ENCODE peak calls at places on chromosomes 11 and 22, in six cellular contexts. D, L, P, I, U and K are unnamed samples.

GRCh38 chr22:32852346-32853251 is 51.1 kb downstream of the TIMP3 start:
- DNase-seq in D (no peak), L (peak), P (peak), I (no peak), U (no peak), K (peak)

GRCh38 chr11:86990079-86990478 is 34.9 kb upstream of the FZD4 start:
- DNase-seq in D (no peak), L (no peak), P (no peak), I (peak), U (peak), K (no peak)

GRCh38 chr11:74276581-74276980 is 34.9 kb downstream of the P4HA3 start:
- DNase-seq in D (no peak), L (no peak), P (no peak), I (no peak), U (peak), K (no peak)

GRCh38 chr11:6568191-6568918 is 35.1 kb downstream of the RRP8 start:
- DNase-seq in D (peak), L (peak), P (peak), I (no peak), U (peak), K (no peak)

GRCh38 chr22:42869888-42870480 is 12.9 kb upstream of the ARFGAP3 start:
- DNase-seq in D (no peak), L (no peak), P (no peak), I (no peak), U (no peak), K (no peak)

GRCh38 chr22:29385305-29385704 is 3.1 kb downstream of the AP1B1 start:
- DNase-seq in D (no peak), L (no peak), P (no peak), I (no peak), U (no peak), K (no peak)

GRCh38 chr11:128859563-128860441 is 7.3 kb downstream of the KCNJ1 start:
- DNase-seq in D (no peak), L (peak), P (peak), I (no peak), U (peak), K (peak)

GRCh38 chr11:117439256-117439655 is 111.6 kb downstream of the CEP164 start:
- DNase-seq in D (no peak), L (peak), P (no peak), I (no peak), U (no peak), K (no peak)

GRCh38 chr22:39479254-39479653 is 22.4 kb downstream of the MGAT3 start:
- DNase-seq in D (no peak), L (peak), P (no peak), I (no peak), U (no peak), K (no peak)

GRCh38 chr11:115581871-115582639 is 77.8 kb upstream of the CADM1 start:
- DNase-seq in D (no peak), L (no peak), P (no peak), I (no peak), U (peak), K (no peak)

GRCh38 chr22:41504397-41504796 is 35.5 kb downstream of the ACO2 start:
- DNase-seq in D (no peak), L (no peak), P (no peak), I (no peak), U (no peak), K (no peak)

GRCh38 chr22:19911540-19912235 is 29.9 kb upstream of the COMT start:
- DNase-seq in D (no peak), L (no peak), P (no peak), I (no peak), U (no peak), K (no peak)

GRCh38 chr11:119377961-119378667 is 3.4 kb downstream of the USP2 start:
- DNase-seq in D (no peak), L (peak), P (no peak), I (no peak), U (no peak), K (no peak)

GRCh38 chr22:26671317-26672059 is 14.1 kb downstream of the MIAT start:
- DNase-seq in D (no peak), L (no peak), P (peak), I (no peak), U (no peak), K (no peak)

GRCh38 chr22:17476838-17477237 is 86.5 kb upstream of the SLC25A18 start:
- DNase-seq in D (no peak), L (no peak), P (no peak), I (no peak), U (no peak), K (no peak)

GRCh38 chr22:41256898-41257260 is 16.1 kb upstream of the CHADL start:
- DNase-seq in D (peak), L (no peak), P (no peak), I (no peak), U (peak), K (no peak)

GRCh38 chr22:50542416-50542927 is 3.2 kb upstream of the KLHDC7B start:
- DNase-seq in D (no peak), L (no peak), P (no peak), I (no peak), U (no peak), K (peak)

GRCh38 chr11:65488273-65489058 is 10.4 kb upstream of the MALAT1 start:
- DNase-seq in D (no peak), L (peak), P (peak), I (no peak), U (peak), K (no peak)

GRCh38 chr11:2089536-2090165 is 49.5 kb downstream of the IGF2 start:
- DNase-seq in D (no peak), L (no peak), P (no peak), I (no peak), U (peak), K (no peak)

GRCh38 chr11:115409691-115410220 is 94.5 kb downstream of the CADM1 start:
- DNase-seq in D (no peak), L (no peak), P (no peak), I (peak), U (peak), K (no peak)

GRCh38 chr22:19178065-19178658 is 374 bp downstream of the SLC25A1 start:
- DNase-seq in D (no peak), L (peak), P (peak), I (no peak), U (peak), K (no peak)

GRCh38 chr11:63738720-63739360 is 29.7 kb downstream of the ZFTA start:
- DNase-seq in D (peak), L (no peak), P (peak), I (peak), U (peak), K (peak)

GRCh38 chr22:26406118-26406517 is 22.9 kb upstream of the ASPHD2 start:
- DNase-seq in D (no peak), L (no peak), P (no peak), I (no peak), U (peak), K (no peak)

GRCh38 chr11:131370901-131371790 is 731 bp downstream of the NTM start:
- DNase-seq in D (no peak), L (no peak), P (no peak), I (no peak), U (no peak), K (no peak)
- H3K4me3 ChIP-seq in D (no peak), L (no peak), P (no peak), I (peak), U (no peak), K (no peak)

GRCh38 chr22:38235240-38235850 is 33.6 kb downstream of the MAFF start:
- DNase-seq in D (no peak), L (no peak), P (no peak), I (no peak), U (no peak), K (no peak)

GRCh38 chr22:38236786-38237185 is 35.0 kb downstream of the MAFF start:
- DNase-seq in D (no peak), L (no peak), P (no peak), I (no peak), U (no peak), K (no peak)

GRCh38 chr22:38240734-38241252 is 32.0 kb downstream of the TMEM184B start:
- DNase-seq in D (peak), L (no peak), P (peak), I (peak), U (peak), K (no peak)

GRCh38 chr22:38238519-38239051 is 34.2 kb downstream of the TMEM184B start:
- DNase-seq in D (no peak), L (no peak), P (peak), I (no peak), U (peak), K (peak)

GRCh38 chr22:38239101-38239761 is 33.6 kb downstream of the TMEM184B start:
- DNase-seq in D (peak), L (no peak), P (no peak), I (peak), U (peak), K (peak)
- H3K4me3 ChIP-seq in D (no peak), L (no peak), P (no peak), I (no peak), U (no peak), K (no peak)

GRCh38 chr11:126139541-126140091 is 71.8 kb downstream of the RPUSD4 start:
- DNase-seq in D (no peak), L (no peak), P (peak), I (no peak), U (peak), K (no peak)
- H3K4me3 ChIP-seq in D (no peak), L (no peak), P (no peak), I (no peak), U (no peak), K (no peak)

GRCh38 chr22:48490513-48491411 is 1336.9 kb downstream of the BRD1 start:
- DNase-seq in D (no peak), L (no peak), P (no peak), I (no peak), U (no peak), K (no peak)

GRCh38 chr22:48488611-48489456 is 1338.8 kb downstream of the BRD1 start:
- DNase-seq in D (no peak), L (no peak), P (no peak), I (no peak), U (no peak), K (no peak)

GRCh38 chr22:48491451-48491941 is 1336.2 kb downstream of the BRD1 start:
- DNase-seq in D (no peak), L (no peak), P (no peak), I (no peak), U (no peak), K (no peak)

GRCh38 chr22:48488149-48488551 is 1339.5 kb downstream of the BRD1 start:
- DNase-seq in D (no peak), L (peak), P (no peak), I (no peak), U (no peak), K (no peak)

GRCh38 chr22:48489551-48490512 is 1337.8 kb downstream of the BRD1 start:
- DNase-seq in D (no peak), L (peak), P (no peak), I (no peak), U (no peak), K (no peak)
- H3K4me3 ChIP-seq in D (peak), L (no peak), P (peak), I (peak), U (peak), K (peak)

GRCh38 chr11:130428692-130429681 is 578 bp upstream of the ADAMTS8 start:
- DNase-seq in D (no peak), L (no peak), P (no peak), I (no peak), U (no peak), K (no peak)
- H3K4me3 ChIP-seq in D (no peak), L (no peak), P (peak), I (peak), U (peak), K (no peak)

DNA sequence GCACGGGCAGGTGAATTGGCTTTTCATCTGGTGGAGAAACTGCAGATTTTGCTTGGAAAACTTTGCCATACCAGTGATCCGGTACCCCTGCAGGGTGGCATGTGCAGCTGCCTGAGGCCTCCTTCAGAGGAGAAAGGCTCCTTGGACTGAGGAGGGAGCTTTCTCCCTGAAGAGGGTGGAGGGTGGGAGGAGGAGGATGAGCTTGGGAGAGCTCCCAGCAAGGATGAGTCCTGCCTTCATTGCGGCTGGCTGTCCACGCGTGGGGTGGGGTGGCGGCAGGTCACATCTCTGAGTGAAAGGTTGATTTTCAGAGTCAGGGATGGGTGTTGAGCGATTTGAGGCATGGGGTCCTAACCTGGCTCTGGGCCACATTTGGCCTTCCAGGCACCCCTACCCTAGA is 96.8 kb downstream of the GRAMD1B start:
- DNase-seq in D (no peak), L (no peak), P (no peak), I (no peak), U (no peak), K (no peak)
- H3K4me3 ChIP-seq in D (no peak), L (no peak), P (no peak), I (no peak), U (no peak), K (no peak)

GRCh38 chr11:94795799-94796580 is 27.8 kb downstream of the AMOTL1 start:
- DNase-seq in D (no peak), L (no peak), P (no peak), I (no peak), U (no peak), K (no peak)
- H3K4me3 ChIP-seq in D (no peak), L (no peak), P (no peak), I (no peak), U (no peak), K (no peak)